ENCODE peak calls at places on chromosome 21, in eight cellular contexts. One of them, this sample, is unnamed.

GRCh38 chr21:29145354-29145782 is 14.9 kb downstream of the MAP3K7CL start:
- DNase-seq in psoas muscle: no peak
- DNase-seq in tibial nerve: no peak
- DNase-seq in esophagus squamous epithelium: no peak
- DNase-seq in left ventricle myocardium inferior: no peak
- DNase-seq in cardiac fibroblast: peak
- DNase-seq in fibroblast of lung: peak
- DNase-seq in body of pancreas: no peak
- DNase-seq in this sample: peak

GRCh38 chr21:42309753-42310213 is 5.4 kb downstream of the TFF3 start:
- DNase-seq in psoas muscle: peak
- DNase-seq in tibial nerve: no peak
- DNase-seq in esophagus squamous epithelium: no peak
- DNase-seq in left ventricle myocardium inferior: peak
- DNase-seq in cardiac fibroblast: peak
- DNase-seq in fibroblast of lung: no peak
- DNase-seq in body of pancreas: peak
- DNase-seq in this sample: peak

GRCh38 chr21:46639489-46640386 is 4.3 kb downstream of the PRMT2 start:
- DNase-seq in psoas muscle: no peak
- DNase-seq in tibial nerve: no peak
- DNase-seq in esophagus squamous epithelium: no peak
- DNase-seq in left ventricle myocardium inferior: no peak
- DNase-seq in cardiac fibroblast: peak
- DNase-seq in fibroblast of lung: peak
- DNase-seq in body of pancreas: no peak
- DNase-seq in this sample: peak

GRCh38 chr21:26845750-26846035 is 484 bp upstream of the ADAMTS1 start:
- DNase-seq in psoas muscle: no peak
- DNase-seq in tibial nerve: no peak
- DNase-seq in esophagus squamous epithelium: no peak
- DNase-seq in left ventricle myocardium inferior: no peak
- DNase-seq in cardiac fibroblast: no peak
- DNase-seq in fibroblast of lung: no peak
- DNase-seq in body of pancreas: no peak
- DNase-seq in this sample: no peak

GRCh38 chr21:35359076-35359475 is 310.0 kb upstream of the RUNX1 start:
- DNase-seq in psoas muscle: no peak
- DNase-seq in tibial nerve: no peak
- DNase-seq in esophagus squamous epithelium: no peak
- DNase-seq in left ventricle myocardium inferior: no peak
- DNase-seq in cardiac fibroblast: peak
- DNase-seq in fibroblast of lung: no peak
- DNase-seq in body of pancreas: no peak
- DNase-seq in this sample: no peak

GRCh38 chr21:35095859-35096291 is 46.8 kb upstream of the RUNX1 start:
- DNase-seq in psoas muscle: no peak
- DNase-seq in tibial nerve: no peak
- DNase-seq in esophagus squamous epithelium: no peak
- DNase-seq in left ventricle myocardium inferior: no peak
- DNase-seq in cardiac fibroblast: peak
- DNase-seq in fibroblast of lung: peak
- DNase-seq in body of pancreas: no peak
- DNase-seq in this sample: peak

GRCh38 chr21:46500224-46500861 is 41.7 kb downstream of the DIP2A start:
- DNase-seq in psoas muscle: no peak
- DNase-seq in tibial nerve: no peak
- DNase-seq in esophagus squamous epithelium: no peak
- DNase-seq in left ventricle myocardium inferior: no peak
- DNase-seq in cardiac fibroblast: peak
- DNase-seq in fibroblast of lung: peak
- DNase-seq in body of pancreas: no peak
- DNase-seq in this sample: no peak

GRCh38 chr21:14361958-14362357 is 21.0 kb downstream of the HSPA13 start:
- DNase-seq in psoas muscle: no peak
- DNase-seq in tibial nerve: no peak
- DNase-seq in esophagus squamous epithelium: no peak
- DNase-seq in left ventricle myocardium inferior: no peak
- DNase-seq in cardiac fibroblast: peak
- DNase-seq in fibroblast of lung: peak
- DNase-seq in body of pancreas: no peak
- DNase-seq in this sample: peak

GRCh38 chr21:25708467-25709065 is 26.1 kb downstream of the ATP5PF start:
- DNase-seq in psoas muscle: no peak
- DNase-seq in tibial nerve: peak
- DNase-seq in esophagus squamous epithelium: no peak
- DNase-seq in left ventricle myocardium inferior: no peak
- DNase-seq in cardiac fibroblast: peak
- DNase-seq in fibroblast of lung: peak
- DNase-seq in body of pancreas: no peak
- DNase-seq in this sample: peak

GRCh38 chr21:18743523-18743922 is 339.9 kb upstream of the TMPRSS15 start:
- DNase-seq in psoas muscle: no peak
- DNase-seq in tibial nerve: no peak
- DNase-seq in esophagus squamous epithelium: no peak
- DNase-seq in left ventricle myocardium inferior: no peak
- DNase-seq in cardiac fibroblast: no peak
- DNase-seq in fibroblast of lung: no peak
- DNase-seq in body of pancreas: no peak
- DNase-seq in this sample: no peak

GRCh38 chr21:42836767-42837301 is 42.5 kb downstream of the WDR4 start:
- DNase-seq in psoas muscle: no peak
- DNase-seq in tibial nerve: no peak
- DNase-seq in esophagus squamous epithelium: no peak
- DNase-seq in left ventricle myocardium inferior: no peak
- DNase-seq in cardiac fibroblast: no peak
- DNase-seq in fibroblast of lung: no peak
- DNase-seq in body of pancreas: no peak
- DNase-seq in this sample: no peak

GRCh38 chr21:42440187-42440792 is 36.6 kb downstream of the UBASH3A start:
- DNase-seq in psoas muscle: no peak
- DNase-seq in tibial nerve: no peak
- DNase-seq in esophagus squamous epithelium: no peak
- DNase-seq in left ventricle myocardium inferior: no peak
- DNase-seq in cardiac fibroblast: no peak
- DNase-seq in fibroblast of lung: no peak
- DNase-seq in body of pancreas: no peak
- DNase-seq in this sample: no peak

GRCh38 chr21:22019766-22020165 is 1021.6 kb downstream of the NCAM2 start:
- DNase-seq in psoas muscle: no peak
- DNase-seq in tibial nerve: no peak
- DNase-seq in esophagus squamous epithelium: no peak
- DNase-seq in left ventricle myocardium inferior: no peak
- DNase-seq in cardiac fibroblast: peak
- DNase-seq in fibroblast of lung: no peak
- DNase-seq in body of pancreas: no peak
- DNase-seq in this sample: peak

GRCh38 chr21:46009951-46010655 is 28.5 kb downstream of the COL6A1 start:
- DNase-seq in psoas muscle: no peak
- DNase-seq in tibial nerve: no peak
- DNase-seq in esophagus squamous epithelium: no peak
- DNase-seq in left ventricle myocardium inferior: no peak
- DNase-seq in cardiac fibroblast: no peak
- DNase-seq in fibroblast of lung: no peak
- DNase-seq in body of pancreas: no peak
- DNase-seq in this sample: no peak

GRCh38 chr21:26072891-26073615 is 97.5 kb downstream of the APP start:
- DNase-seq in psoas muscle: no peak
- DNase-seq in tibial nerve: no peak
- DNase-seq in esophagus squamous epithelium: no peak
- DNase-seq in left ventricle myocardium inferior: no peak
- DNase-seq in cardiac fibroblast: peak
- DNase-seq in fibroblast of lung: peak
- DNase-seq in body of pancreas: no peak
- DNase-seq in this sample: peak

GRCh38 chr21:16137106-16137505 is 407.3 kb downstream of the USP25 start:
- DNase-seq in psoas muscle: no peak
- DNase-seq in tibial nerve: no peak
- DNase-seq in esophagus squamous epithelium: no peak
- DNase-seq in left ventricle myocardium inferior: no peak
- DNase-seq in cardiac fibroblast: peak
- DNase-seq in fibroblast of lung: peak
- DNase-seq in body of pancreas: no peak
- DNase-seq in this sample: no peak

GRCh38 chr21:27674037-27674436 is 707.1 kb upstream of the ADAMTS5 start:
- DNase-seq in psoas muscle: no peak
- DNase-seq in tibial nerve: no peak
- DNase-seq in esophagus squamous epithelium: no peak
- DNase-seq in left ventricle myocardium inferior: no peak
- DNase-seq in cardiac fibroblast: peak
- DNase-seq in fibroblast of lung: peak
- DNase-seq in body of pancreas: no peak
- DNase-seq in this sample: peak

GRCh38 chr21:43343992-43344886 is 82.7 kb downstream of the SIK1 start:
- DNase-seq in psoas muscle: no peak
- DNase-seq in tibial nerve: no peak
- DNase-seq in esophagus squamous epithelium: no peak
- DNase-seq in left ventricle myocardium inferior: no peak
- DNase-seq in cardiac fibroblast: no peak
- DNase-seq in fibroblast of lung: no peak
- DNase-seq in body of pancreas: peak
- DNase-seq in this sample: no peak

GRCh38 chr21:41059871-41060270 is 108.1 kb upstream of the BACE2 start:
- DNase-seq in psoas muscle: no peak
- DNase-seq in tibial nerve: no peak
- DNase-seq in esophagus squamous epithelium: no peak
- DNase-seq in left ventricle myocardium inferior: no peak
- DNase-seq in cardiac fibroblast: no peak
- DNase-seq in fibroblast of lung: peak
- DNase-seq in body of pancreas: no peak
- DNase-seq in this sample: no peak

GRCh38 chr21:36773111-36773510 is 74.2 kb downstream of the SIM2 start:
- DNase-seq in psoas muscle: peak
- DNase-seq in tibial nerve: no peak
- DNase-seq in esophagus squamous epithelium: no peak
- DNase-seq in left ventricle myocardium inferior: peak
- DNase-seq in cardiac fibroblast: peak
- DNase-seq in fibroblast of lung: peak
- DNase-seq in body of pancreas: peak
- DNase-seq in this sample: peak

GRCh38 chr21:25862596-25862995 is 127.8 kb downstream of the GABPA start:
- DNase-seq in psoas muscle: no peak
- DNase-seq in tibial nerve: no peak
- DNase-seq in esophagus squamous epithelium: no peak
- DNase-seq in left ventricle myocardium inferior: no peak
- DNase-seq in cardiac fibroblast: peak
- DNase-seq in fibroblast of lung: peak
- DNase-seq in body of pancreas: no peak
- DNase-seq in this sample: peak

GRCh38 chr21:20875741-20876140 is 122.5 kb upstream of the NCAM2 start:
- DNase-seq in psoas muscle: no peak
- DNase-seq in tibial nerve: no peak
- DNase-seq in esophagus squamous epithelium: no peak
- DNase-seq in left ventricle myocardium inferior: no peak
- DNase-seq in cardiac fibroblast: no peak
- DNase-seq in fibroblast of lung: no peak
- DNase-seq in body of pancreas: no peak
- DNase-seq in this sample: no peak

GRCh38 chr21:29208666-29209059 is 78.2 kb downstream of the MAP3K7CL start:
- DNase-seq in psoas muscle: no peak
- DNase-seq in tibial nerve: no peak
- DNase-seq in esophagus squamous epithelium: no peak
- DNase-seq in left ventricle myocardium inferior: no peak
- DNase-seq in cardiac fibroblast: peak
- DNase-seq in fibroblast of lung: peak
- DNase-seq in body of pancreas: no peak
- DNase-seq in this sample: peak

GRCh38 chr21:38255718-38256117 is 1.1 kb upstream of the KCNJ15 start:
- DNase-seq in psoas muscle: no peak
- DNase-seq in tibial nerve: no peak
- DNase-seq in esophagus squamous epithelium: no peak
- DNase-seq in left ventricle myocardium inferior: no peak
- DNase-seq in cardiac fibroblast: no peak
- DNase-seq in fibroblast of lung: no peak
- DNase-seq in body of pancreas: no peak
- DNase-seq in this sample: no peak
- H3K4me3 ChIP-seq in psoas muscle: no peak
- H3K4me3 ChIP-seq in tibial nerve: no peak
- H3K4me3 ChIP-seq in esophagus squamous epithelium: no peak
- H3K4me3 ChIP-seq in left ventricle myocardium inferior: no peak
- H3K4me3 ChIP-seq in cardiac fibroblast: no peak
- H3K4me3 ChIP-seq in fibroblast of lung: no peak
- H3K4me3 ChIP-seq in body of pancreas: no peak
- H3K4me3 ChIP-seq in this sample: no peak

GRCh38 chr21:39386194-39386593 is 37.3 kb upstream of the HMGN1 start:
- DNase-seq in psoas muscle: peak
- DNase-seq in tibial nerve: no peak
- DNase-seq in esophagus squamous epithelium: no peak
- DNase-seq in left ventricle myocardium inferior: no peak
- DNase-seq in cardiac fibroblast: peak
- DNase-seq in fibroblast of lung: no peak
- DNase-seq in body of pancreas: peak
- DNase-seq in this sample: peak
- H3K4me3 ChIP-seq in psoas muscle: peak
- H3K4me3 ChIP-seq in tibial nerve: peak
- H3K4me3 ChIP-seq in esophagus squamous epithelium: peak
- H3K4me3 ChIP-seq in left ventricle myocardium inferior: peak
- H3K4me3 ChIP-seq in cardiac fibroblast: peak
- H3K4me3 ChIP-seq in fibroblast of lung: no peak
- H3K4me3 ChIP-seq in body of pancreas: no peak
- H3K4me3 ChIP-seq in this sample: peak

DNA sequence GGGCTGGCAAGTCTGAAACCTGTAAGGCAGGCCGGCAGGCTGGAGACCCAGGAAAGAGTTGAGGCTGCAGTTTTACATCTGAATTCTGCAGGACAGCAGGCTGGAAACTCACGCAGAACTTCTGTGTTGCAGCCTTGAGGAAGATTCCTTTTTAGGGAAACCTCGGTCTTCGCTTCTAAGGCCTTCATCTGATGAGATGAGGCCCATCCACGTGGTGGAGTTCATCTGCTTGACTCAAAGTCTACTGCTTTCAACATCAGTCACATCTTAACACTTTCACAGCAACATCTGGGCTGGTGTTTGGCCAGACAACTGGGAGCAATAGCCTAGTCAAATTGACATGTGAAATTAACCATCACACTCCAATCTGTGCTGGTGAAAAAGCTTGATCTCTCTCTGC is 57.1 kb downstream of the EVA1C start:
- DNase-seq in psoas muscle: no peak
- DNase-seq in tibial nerve: no peak
- DNase-seq in esophagus squamous epithelium: no peak
- DNase-seq in left ventricle myocardium inferior: no peak
- DNase-seq in cardiac fibroblast: no peak
- DNase-seq in fibroblast of lung: no peak
- DNase-seq in body of pancreas: no peak
- DNase-seq in this sample: no peak
- H3K4me3 ChIP-seq in psoas muscle: no peak
- H3K4me3 ChIP-seq in tibial nerve: no peak
- H3K4me3 ChIP-seq in esophagus squamous epithelium: no peak
- H3K4me3 ChIP-seq in left ventricle myocardium inferior: no peak
- H3K4me3 ChIP-seq in cardiac fibroblast: no peak
- H3K4me3 ChIP-seq in fibroblast of lung: no peak
- H3K4me3 ChIP-seq in body of pancreas: no peak
- H3K4me3 ChIP-seq in this sample: no peak

DNA sequence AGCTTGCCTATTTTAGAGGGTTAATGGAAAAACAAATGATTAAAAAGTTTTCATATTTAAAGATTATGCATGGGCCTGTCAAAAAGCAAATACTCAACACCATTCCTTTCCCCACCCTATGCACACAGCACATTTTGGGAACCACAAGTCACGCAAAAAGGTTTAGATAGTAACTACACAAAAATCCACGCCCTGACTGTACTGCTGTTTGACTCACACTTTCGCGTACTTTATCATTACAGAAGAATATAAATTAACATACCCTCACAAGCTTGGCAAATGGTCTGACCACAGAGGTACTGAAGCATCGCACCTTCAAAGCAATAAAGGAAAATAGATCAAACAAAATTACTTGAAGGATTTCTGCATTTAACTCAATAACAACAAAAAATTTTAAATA is 1.4 kb downstream of the ATP5PO start:
- DNase-seq in psoas muscle: no peak
- DNase-seq in tibial nerve: no peak
- DNase-seq in esophagus squamous epithelium: no peak
- DNase-seq in left ventricle myocardium inferior: no peak
- DNase-seq in cardiac fibroblast: no peak
- DNase-seq in fibroblast of lung: peak
- DNase-seq in body of pancreas: no peak
- DNase-seq in this sample: no peak
- H3K4me3 ChIP-seq in psoas muscle: peak
- H3K4me3 ChIP-seq in tibial nerve: no peak
- H3K4me3 ChIP-seq in esophagus squamous epithelium: peak
- H3K4me3 ChIP-seq in left ventricle myocardium inferior: peak
- H3K4me3 ChIP-seq in cardiac fibroblast: no peak
- H3K4me3 ChIP-seq in fibroblast of lung: peak
- H3K4me3 ChIP-seq in body of pancreas: no peak
- H3K4me3 ChIP-seq in this sample: peak